ENCODE peak calls at places on chromosomes 5 and 9, in five cellular contexts. One of them, this sample, is unnamed.

GRCh38 chr5:64742821-64743220 is 25.7 kb downstream of the SREK1IP1 start:
- DNase-seq in lower lobe of right lung: no peak
- DNase-seq in HuH-7.5: no peak
- DNase-seq in NCI-H345: no peak
- DNase-seq in ovary: no peak
- DNase-seq in this sample: no peak

GRCh38 chr5:14146725-14147124 is 3.6 kb downstream of the TRIO start:
- DNase-seq in ovary: no peak
- DNase-seq in lower lobe of right lung: no peak
- DNase-seq in HuH-7.5: no peak
- DNase-seq in NCI-H345: no peak
- DNase-seq in this sample: no peak

GRCh38 chr5:103442756-103443155 is 119.8 kb downstream of the NUDT12 start:
- DNase-seq in lower lobe of right lung: no peak
- DNase-seq in NCI-H345: no peak
- DNase-seq in HuH-7.5: no peak
- DNase-seq in ovary: no peak
- DNase-seq in this sample: no peak

GRCh38 chr9:123952631-123953147 is 22.8 kb upstream of the DENND1A start:
- DNase-seq in NCI-H345: no peak
- DNase-seq in HuH-7.5: no peak
- DNase-seq in lower lobe of right lung: no peak
- DNase-seq in ovary: no peak
- DNase-seq in this sample: no peak

GRCh38 chr5:57524661-57525060 is 42.0 kb upstream of the ACTBL2 start:
- DNase-seq in HuH-7.5: no peak
- DNase-seq in ovary: no peak
- DNase-seq in lower lobe of right lung: no peak
- DNase-seq in NCI-H345: peak; percentile 5
- DNase-seq in this sample: no peak

GRCh38 chr9:84485539-84485938 is 145.0 kb upstream of the SLC28A3 start:
- DNase-seq in ovary: no peak
- DNase-seq in lower lobe of right lung: no peak
- DNase-seq in NCI-H345: no peak
- DNase-seq in HuH-7.5: no peak
- DNase-seq in this sample: no peak

GRCh38 chr5:171421331-171422262 is 2.1 kb downstream of the FGF18 start:
- DNase-seq in ovary: no peak
- DNase-seq in HuH-7.5: no peak
- DNase-seq in lower lobe of right lung: peak; percentile 20
- DNase-seq in NCI-H345: no peak
- DNase-seq in this sample: no peak

GRCh38 chr9:134028575-134029247 is 3.4 kb downstream of the BRD3OS start:
- DNase-seq in lower lobe of right lung: no peak
- DNase-seq in HuH-7.5: no peak
- DNase-seq in NCI-H345: no peak
- DNase-seq in ovary: no peak
- DNase-seq in this sample: no peak

GRCh38 chr9:90915693-90916092 is 114.1 kb downstream of the SYK start:
- DNase-seq in HuH-7.5: peak; percentile 28
- DNase-seq in ovary: no peak
- DNase-seq in NCI-H345: no peak
- DNase-seq in lower lobe of right lung: no peak
- DNase-seq in this sample: no peak

GRCh38 chr5:54135042-54135441 is 175.3 kb downstream of the ARL15 start:
- DNase-seq in HuH-7.5: no peak
- DNase-seq in lower lobe of right lung: no peak
- DNase-seq in NCI-H345: no peak
- DNase-seq in ovary: no peak
- DNase-seq in this sample: no peak

GRCh38 chr5:36264202-36264760 is 22.6 kb upstream of the NADK2 start:
- DNase-seq in HuH-7.5: no peak
- DNase-seq in NCI-H345: no peak
- DNase-seq in lower lobe of right lung: no peak
- DNase-seq in ovary: no peak
- DNase-seq in this sample: no peak

GRCh38 chr9:2016411-2017208 is 1.5 kb downstream of the SMARCA2 start:
- DNase-seq in ovary: peak; percentile 83
- DNase-seq in HuH-7.5: peak; percentile 46
- DNase-seq in NCI-H345: peak; percentile 74
- DNase-seq in lower lobe of right lung: peak; percentile 82
- DNase-seq in this sample: no peak

GRCh38 chr9:128636024-128636390 is 20.6 kb downstream of the DYNC2I2 start:
- DNase-seq in ovary: peak; percentile 63
- DNase-seq in NCI-H345: no peak
- DNase-seq in HuH-7.5: peak; percentile 75
- DNase-seq in lower lobe of right lung: peak; percentile 88
- DNase-seq in this sample: peak; percentile 39

GRCh38 chr5:122415481-122416120 is 103.6 kb downstream of the SNCAIP start:
- DNase-seq in ovary: peak; percentile 67
- DNase-seq in HuH-7.5: peak; percentile 14
- DNase-seq in lower lobe of right lung: peak; percentile 44
- DNase-seq in NCI-H345: peak; percentile 62
- DNase-seq in this sample: peak; percentile 41

GRCh38 chr9:107932601-107933000 is 443.0 kb upstream of the KLF4 start:
- DNase-seq in lower lobe of right lung: no peak
- DNase-seq in NCI-H345: no peak
- DNase-seq in HuH-7.5: no peak
- DNase-seq in ovary: no peak
- DNase-seq in this sample: no peak

GRCh38 chr5:134576386-134577021 is 51.0 kb downstream of the JADE2 start:
- DNase-seq in NCI-H345: no peak
- DNase-seq in ovary: no peak
- DNase-seq in lower lobe of right lung: peak; percentile 58
- DNase-seq in HuH-7.5: no peak
- DNase-seq in this sample: no peak

GRCh38 chr9:95107976-95108375 is 209.5 kb downstream of the FANCC start:
- DNase-seq in ovary: no peak
- DNase-seq in lower lobe of right lung: peak; percentile 22
- DNase-seq in NCI-H345: no peak
- DNase-seq in HuH-7.5: no peak
- DNase-seq in this sample: no peak

GRCh38 chr5:87121315-87122170 is 146.1 kb upstream of the RASA1 start:
- DNase-seq in NCI-H345: no peak
- DNase-seq in HuH-7.5: no peak
- DNase-seq in ovary: no peak
- DNase-seq in lower lobe of right lung: no peak
- DNase-seq in this sample: no peak

GRCh38 chr5:135436856-135437795 is 10.0 kb downstream of the DCANP1 start:
- DNase-seq in NCI-H345: no peak
- DNase-seq in lower lobe of right lung: no peak
- DNase-seq in HuH-7.5: no peak
- DNase-seq in ovary: no peak
- DNase-seq in this sample: no peak

GRCh38 chr5:168777651-168778050 is 198.5 kb upstream of the PANK3 start:
- DNase-seq in NCI-H345: no peak
- DNase-seq in HuH-7.5: no peak
- DNase-seq in lower lobe of right lung: no peak
- DNase-seq in ovary: no peak
- DNase-seq in this sample: no peak

GRCh38 chr9:137762414-137763061 is 115.0 kb upstream of the CACNA1B start:
- DNase-seq in NCI-H345: no peak
- DNase-seq in HuH-7.5: no peak
- DNase-seq in lower lobe of right lung: no peak
- DNase-seq in ovary: no peak
- DNase-seq in this sample: no peak

GRCh38 chr5:113115061-113115460 is 138.5 kb downstream of the DCP2 start:
- DNase-seq in HuH-7.5: no peak
- DNase-seq in lower lobe of right lung: no peak
- DNase-seq in NCI-H345: no peak
- DNase-seq in ovary: no peak
- DNase-seq in this sample: no peak

GRCh38 chr5:72441861-72442540 is 65.2 kb downstream of the ZNF366 start:
- DNase-seq in lower lobe of right lung: no peak
- DNase-seq in HuH-7.5: no peak
- DNase-seq in NCI-H345: no peak
- DNase-seq in ovary: no peak
- DNase-seq in this sample: no peak

GRCh38 chr5:66406761-66407289 is 189.4 kb upstream of the MAST4 start:
- DNase-seq in lower lobe of right lung: no peak
- DNase-seq in ovary: no peak
- DNase-seq in NCI-H345: no peak
- DNase-seq in HuH-7.5: no peak
- DNase-seq in this sample: no peak